ENCODE peak calls at places on chromosomes 16 and 17, in four cellular contexts. One of them, this sample, is unnamed.

GRCh38 chr16:89658221-89658879 is 714 bp downstream of the SPATA33 start:
- DNase-seq in fibroblast of lung: no peak
- DNase-seq in A549: no peak
- DNase-seq in nephron progenitor cell: peak; percentile 36
- DNase-seq in this sample: no peak

GRCh38 chr16:2692948-2693651 is 10.8 kb downstream of the KCTD5 start:
- DNase-seq in nephron progenitor cell: peak; percentile 31
- DNase-seq in A549: no peak
- DNase-seq in fibroblast of lung: peak; percentile 75
- DNase-seq in this sample: no peak

GRCh38 chr17:30345089-30345433 is 11.2 kb upstream of the TMIGD1 start:
- DNase-seq in A549: no peak
- DNase-seq in fibroblast of lung: no peak
- DNase-seq in nephron progenitor cell: no peak
- DNase-seq in this sample: no peak

GRCh38 chr17:65261682-65262636 is 124.8 kb downstream of the RGS9 start:
- DNase-seq in fibroblast of lung: peak; percentile 37
- DNase-seq in nephron progenitor cell: no peak
- DNase-seq in A549: no peak
- DNase-seq in this sample: no peak

GRCh38 chr17:64071111-64071510 is 50.7 kb upstream of the ICAM2 start:
- DNase-seq in fibroblast of lung: no peak
- DNase-seq in nephron progenitor cell: no peak
- DNase-seq in A549: no peak
- DNase-seq in this sample: no peak

GRCh38 chr16:86755571-86756006 is 177.2 kb downstream of the FOXL1 start:
- DNase-seq in A549: no peak
- DNase-seq in fibroblast of lung: no peak
- DNase-seq in nephron progenitor cell: no peak
- DNase-seq in this sample: no peak

GRCh38 chr17:2244545-2245525 is 58.8 kb downstream of the SMG6 start:
- DNase-seq in A549: peak; percentile 94
- DNase-seq in nephron progenitor cell: peak; percentile 83
- DNase-seq in fibroblast of lung: peak; percentile 79
- DNase-seq in this sample: peak; percentile 86

GRCh38 chr16:50539053-50539615 is 9.1 kb upstream of the NKD1 start:
- DNase-seq in A549: no peak
- DNase-seq in fibroblast of lung: no peak
- DNase-seq in nephron progenitor cell: no peak
- DNase-seq in this sample: no peak

GRCh38 chr16:31538199-31538598 is 10.5 kb downstream of the AHSP start:
- DNase-seq in fibroblast of lung: no peak
- DNase-seq in nephron progenitor cell: no peak
- DNase-seq in A549: no peak
- DNase-seq in this sample: no peak

GRCh38 chr17:8015957-8016631 is 13.7 kb downstream of the GUCY2D start:
- DNase-seq in fibroblast of lung: peak; percentile 15
- DNase-seq in nephron progenitor cell: peak; percentile 67
- DNase-seq in A549: no peak
- DNase-seq in this sample: peak; percentile 38

GRCh38 chr17:28727727-28728363 is 743 bp upstream of the NEK8 start:
- DNase-seq in A549: peak; percentile 78
- DNase-seq in fibroblast of lung: peak; percentile 51
- DNase-seq in nephron progenitor cell: peak; percentile 59
- DNase-seq in this sample: peak; percentile 51

GRCh38 chr17:13593021-13593751 is 8.5 kb downstream of the HS3ST3A1 start:
- DNase-seq in fibroblast of lung: peak; percentile 22
- DNase-seq in A549: no peak
- DNase-seq in nephron progenitor cell: no peak
- DNase-seq in this sample: no peak

GRCh38 chr16:57589374-57589773 is 39.1 kb upstream of the ADGRG1 start:
- DNase-seq in A549: no peak
- DNase-seq in fibroblast of lung: no peak
- DNase-seq in nephron progenitor cell: no peak
- DNase-seq in this sample: no peak

GRCh38 chr16:30740364-30741251 is 7.6 kb upstream of the PHKG2 start:
- DNase-seq in A549: peak; percentile 92
- DNase-seq in fibroblast of lung: peak; percentile 80
- DNase-seq in nephron progenitor cell: no peak
- DNase-seq in this sample: no peak

GRCh38 chr17:37310940-37311339 is 64.8 kb upstream of the C17orf78 start:
- DNase-seq in A549: no peak
- DNase-seq in fibroblast of lung: peak; percentile 35
- DNase-seq in nephron progenitor cell: no peak
- DNase-seq in this sample: no peak

GRCh38 chr17:76869209-76869877 is 1.1 kb downstream of the MGAT5B start:
- DNase-seq in nephron progenitor cell: peak; percentile 58
- DNase-seq in A549: no peak
- DNase-seq in fibroblast of lung: no peak
- DNase-seq in this sample: no peak

GRCh38 chr17:5237541-5238016 is 2.9 kb upstream of the SCIMP start:
- DNase-seq in A549: peak; percentile 77
- DNase-seq in fibroblast of lung: peak; percentile 30
- DNase-seq in nephron progenitor cell: peak; percentile 45
- DNase-seq in this sample: peak; percentile 48

GRCh38 chr17:7838291-7839075 is 4.5 kb downstream of the KDM6B start:
- DNase-seq in A549: no peak
- DNase-seq in nephron progenitor cell: peak; percentile 52
- DNase-seq in fibroblast of lung: peak; percentile 75
- DNase-seq in this sample: no peak

GRCh38 chr17:63450551-63450950 is 4.4 kb upstream of the CYB561 start:
- DNase-seq in nephron progenitor cell: peak; percentile 32
- DNase-seq in A549: no peak
- DNase-seq in fibroblast of lung: peak; percentile 27
- DNase-seq in this sample: no peak

GRCh38 chr16:86112178-86112577 is 213.2 kb downstream of the IRF8 start:
- DNase-seq in fibroblast of lung: no peak
- DNase-seq in nephron progenitor cell: no peak
- DNase-seq in A549: no peak
- DNase-seq in this sample: no peak

GRCh38 chr16:546909-547770 is 13.1 kb upstream of the PRR35 start:
- DNase-seq in A549: no peak
- DNase-seq in nephron progenitor cell: peak; percentile 77
- DNase-seq in fibroblast of lung: peak; percentile 22
- DNase-seq in this sample: peak; percentile 61

GRCh38 chr17:72136692-72137550 is 16.1 kb downstream of the SOX9 start:
- DNase-seq in nephron progenitor cell: no peak
- DNase-seq in A549: peak; percentile 44
- DNase-seq in fibroblast of lung: peak; percentile 87
- DNase-seq in this sample: no peak

GRCh38 chr17:79797492-79798295 is 817 bp upstream of the CBX8 start:
- DNase-seq in nephron progenitor cell: peak; percentile 72
- DNase-seq in A549: peak; percentile 67
- DNase-seq in fibroblast of lung: no peak
- DNase-seq in this sample: no peak

GRCh38 chr17:21132428-21132827 is 5.7 kb downstream of the DHRS7B start:
- DNase-seq in A549: no peak
- DNase-seq in fibroblast of lung: no peak
- DNase-seq in nephron progenitor cell: no peak
- DNase-seq in this sample: no peak

GRCh38 chr17:45311762-45312476 is 4.9 kb downstream of the MAP3K14 start:
- DNase-seq in A549: peak; percentile 62
- DNase-seq in nephron progenitor cell: no peak
- DNase-seq in fibroblast of lung: peak; percentile 77
- DNase-seq in this sample: no peak

GRCh38 chr17:66985338-66985737 is 20.8 kb downstream of the CACNG4 start:
- DNase-seq in nephron progenitor cell: no peak
- DNase-seq in A549: no peak
- DNase-seq in fibroblast of lung: no peak
- DNase-seq in this sample: no peak

GRCh38 chr16:867421-868385 is 67.2 kb upstream of the GNG13 start:
- DNase-seq in fibroblast of lung: no peak
- DNase-seq in nephron progenitor cell: no peak
- DNase-seq in A549: no peak
- DNase-seq in this sample: no peak

GRCh38 chr16:12162151-12162559 is 185.6 kb downstream of the SNX29 start:
- DNase-seq in nephron progenitor cell: no peak
- DNase-seq in fibroblast of lung: no peak
- DNase-seq in A549: no peak
- DNase-seq in this sample: no peak

GRCh38 chr17:79923974-79924638 is 84.9 kb upstream of the CBX4 start:
- DNase-seq in nephron progenitor cell: peak; percentile 86
- DNase-seq in fibroblast of lung: no peak
- DNase-seq in A549: no peak
- DNase-seq in this sample: peak; percentile 95

GRCh38 chr17:49821916-49822315 is 26.0 kb downstream of the TAC4 start:
- DNase-seq in A549: no peak
- DNase-seq in nephron progenitor cell: no peak
- DNase-seq in fibroblast of lung: no peak
- DNase-seq in this sample: no peak

GRCh38 chr17:74271902-74272563 is 2.0 kb upstream of the DNAI2 start:
- DNase-seq in A549: no peak
- DNase-seq in fibroblast of lung: peak; percentile 70
- DNase-seq in nephron progenitor cell: no peak
- DNase-seq in this sample: no peak

GRCh38 chr17:83099570-83100181 is 20.3 kb downstream of the METRNL start:
- DNase-seq in A549: no peak
- DNase-seq in fibroblast of lung: peak; percentile 60
- DNase-seq in nephron progenitor cell: peak; percentile 81
- DNase-seq in this sample: no peak

GRCh38 chr16:27698266-27698665 is 148.3 kb downstream of the KATNIP start:
- DNase-seq in nephron progenitor cell: peak; percentile 72
- DNase-seq in A549: no peak
- DNase-seq in fibroblast of lung: no peak
- DNase-seq in this sample: peak; percentile 69

GRCh38 chr16:84532299-84532724 is 27.9 kb upstream of the MEAK7 start:
- DNase-seq in nephron progenitor cell: no peak
- DNase-seq in A549: peak; percentile 62
- DNase-seq in fibroblast of lung: peak; percentile 99
- DNase-seq in this sample: peak; percentile 57

GRCh38 chr17:41486316-41486715 is 3.4 kb downstream of the KRT36 start:
- DNase-seq in nephron progenitor cell: no peak
- DNase-seq in A549: no peak
- DNase-seq in fibroblast of lung: no peak
- DNase-seq in this sample: no peak

GRCh38 chr17:41489531-41489930 is at the start of gene KRT36:
- DNase-seq in fibroblast of lung: no peak
- DNase-seq in nephron progenitor cell: no peak
- DNase-seq in A549: no peak
- DNase-seq in this sample: no peak

GRCh38 chr17:41484920-41485904 is 4.3 kb upstream of the KRT35 start:
- DNase-seq in A549: no peak
- DNase-seq in fibroblast of lung: no peak
- DNase-seq in nephron progenitor cell: no peak
- DNase-seq in this sample: no peak

GRCh38 chr17:41483991-41484826 is 3.3 kb upstream of the KRT35 start:
- DNase-seq in fibroblast of lung: no peak
- DNase-seq in A549: no peak
- DNase-seq in nephron progenitor cell: no peak
- DNase-seq in this sample: no peak

GRCh38 chr17:41486809-41487530 is 2.7 kb downstream of the KRT36 start:
- DNase-seq in A549: no peak
- DNase-seq in fibroblast of lung: no peak
- DNase-seq in nephron progenitor cell: peak; percentile 52
- DNase-seq in this sample: peak; percentile 69
- TF ChIP-seq CTCF in A549: peak; percentile 45
- TF ChIP-seq CTCF in fibroblast of lung: no peak
- TF ChIP-seq CTCF in nephron progenitor cell: peak; percentile 28
- TF ChIP-seq CTCF in this sample: peak; percentile 58

GRCh38 chr17:58193641-58194259 is 1.2 kb downstream of the EPX start:
- DNase-seq in fibroblast of lung: no peak
- DNase-seq in nephron progenitor cell: no peak
- DNase-seq in A549: no peak
- DNase-seq in this sample: no peak
- TF ChIP-seq CTCF in fibroblast of lung: no peak
- TF ChIP-seq CTCF in nephron progenitor cell: no peak
- TF ChIP-seq CTCF in A549: no peak
- TF ChIP-seq CTCF in this sample: no peak

DNA sequence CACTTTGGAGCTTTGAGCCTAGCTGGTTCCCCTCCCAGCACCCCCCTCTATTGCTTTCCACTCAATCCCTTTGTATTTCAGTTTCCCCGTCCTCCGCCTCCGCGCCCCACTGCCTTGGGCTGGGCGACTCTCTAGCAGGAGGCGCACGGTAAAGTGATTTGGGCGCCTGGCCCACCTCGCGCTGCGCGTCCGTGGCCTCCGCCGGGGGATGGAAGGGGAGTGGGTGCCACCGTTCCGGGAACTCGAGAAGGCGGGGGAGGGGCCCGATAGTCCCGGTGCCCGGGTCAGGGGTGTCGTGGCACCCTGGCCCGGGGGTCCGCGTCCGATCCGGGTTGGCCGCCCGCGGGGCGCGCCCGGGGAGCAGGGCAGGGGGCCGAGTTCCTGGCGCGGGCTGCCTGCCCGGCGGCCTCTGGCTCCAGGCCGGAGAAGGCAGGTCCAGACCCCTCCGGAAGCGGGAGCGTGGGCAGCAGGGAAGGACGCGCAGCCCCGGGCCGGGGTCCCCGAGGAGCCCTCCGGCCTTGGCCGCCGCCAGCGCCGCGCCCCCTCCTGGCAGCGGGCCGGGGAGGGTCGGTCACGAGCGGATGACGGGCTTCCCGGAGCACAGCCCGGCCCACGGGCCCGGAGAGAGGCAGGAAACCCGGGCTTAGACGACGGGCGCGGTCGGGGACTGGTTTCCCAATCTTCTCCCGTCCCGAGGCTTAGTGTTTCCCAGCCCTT is 15.8 kb downstream of the MEOX1 start:
- DNase-seq in fibroblast of lung: peak; percentile 38
- DNase-seq in nephron progenitor cell: peak; percentile 50
- DNase-seq in A549: no peak
- DNase-seq in this sample: peak; percentile 73
- TF ChIP-seq CTCF in fibroblast of lung: no peak
- TF ChIP-seq CTCF in nephron progenitor cell: no peak
- TF ChIP-seq CTCF in A549: no peak
- TF ChIP-seq CTCF in this sample: peak; percentile 35

DNA sequence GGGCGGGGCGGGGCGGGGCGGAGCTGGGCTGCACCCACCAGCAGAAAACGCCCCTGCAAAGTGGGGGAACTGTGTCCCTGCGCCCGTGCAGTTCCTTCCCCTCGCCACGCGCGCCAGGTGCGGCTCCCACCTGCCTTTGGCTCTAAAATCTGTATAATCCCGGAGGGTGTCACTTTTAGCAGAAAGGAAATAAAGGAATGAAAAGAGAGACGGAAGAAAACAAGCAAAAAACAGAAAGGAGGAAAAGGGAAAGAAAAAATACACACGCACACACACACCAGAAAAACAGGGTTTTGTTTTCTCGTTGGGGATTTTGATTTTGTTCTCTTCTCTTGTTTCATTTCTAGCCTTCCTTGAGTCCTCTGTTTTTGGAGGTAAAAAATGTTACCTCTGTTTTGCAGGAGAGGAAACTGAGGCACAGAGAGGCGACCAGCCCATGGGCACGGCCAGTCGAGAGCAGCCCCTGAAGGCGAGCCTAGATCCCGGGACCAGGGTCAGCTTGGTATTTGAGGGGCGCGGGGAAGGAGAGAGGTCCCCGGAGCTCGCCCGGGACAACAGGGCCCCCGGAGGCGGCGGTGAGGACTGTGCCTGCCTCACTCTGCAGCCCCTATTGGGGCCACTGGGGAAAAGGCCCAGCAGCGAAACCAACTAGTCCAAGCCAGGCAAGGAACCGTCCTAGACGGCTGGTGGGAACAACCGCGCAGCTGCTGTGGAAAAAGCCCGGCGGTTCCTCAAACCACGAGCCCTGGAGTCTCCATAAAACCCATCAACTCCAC is 594 bp upstream of the CARHSP1 start:
- DNase-seq in A549: no peak
- DNase-seq in fibroblast of lung: no peak
- DNase-seq in nephron progenitor cell: peak; percentile 43
- DNase-seq in this sample: no peak
- TF ChIP-seq CTCF in A549: no peak
- TF ChIP-seq CTCF in fibroblast of lung: no peak
- TF ChIP-seq CTCF in nephron progenitor cell: no peak
- TF ChIP-seq CTCF in this sample: no peak

GRCh38 chr16:70703041-70703834 is 17.4 kb upstream of the MTSS2 start:
- DNase-seq in fibroblast of lung: peak; percentile 93
- DNase-seq in nephron progenitor cell: peak; percentile 43
- DNase-seq in A549: peak; percentile 40
- DNase-seq in this sample: peak; percentile 38
- TF ChIP-seq CTCF in fibroblast of lung: peak; percentile 41
- TF ChIP-seq CTCF in nephron progenitor cell: no peak
- TF ChIP-seq CTCF in A549: no peak
- TF ChIP-seq CTCF in this sample: no peak